ENCODE peak calls at places on chromosomes 2 and 18, in seven cellular contexts. One of them, this sample, is unnamed.

GRCh38 chr2:183866666-183867065 is 731.7 kb upstream of the ZNF804A start:
- DNase-seq in nephron progenitor cell: no peak
- DNase-seq in uterus: no peak
- DNase-seq in cardiac septum: no peak
- DNase-seq in foreskin fibroblast: no peak
- DNase-seq in stimulated activated CD4-positive, alpha-beta T cell treated with anti-CD3 and anti-CD28 coated beads, TNF-alpha, amount 100 ng/mL, for 4 hours: no peak
- DNase-seq in OCI-M1: no peak
- DNase-seq in this sample: no peak

GRCh38 chr18:12441475-12442035 is 33.8 kb downstream of the PRELID3A start:
- DNase-seq in uterus: no peak
- DNase-seq in nephron progenitor cell: no peak
- DNase-seq in OCI-M1: no peak
- DNase-seq in stimulated activated CD4-positive, alpha-beta T cell treated with anti-CD3 and anti-CD28 coated beads, TNF-alpha, amount 100 ng/mL, for 4 hours: no peak
- DNase-seq in cardiac septum: no peak
- DNase-seq in foreskin fibroblast: no peak
- DNase-seq in this sample: no peak

GRCh38 chr2:73588177-73588576 is 54.0 kb downstream of the NAT8 start:
- DNase-seq in foreskin fibroblast: no peak
- DNase-seq in stimulated activated CD4-positive, alpha-beta T cell treated with anti-CD3 and anti-CD28 coated beads, TNF-alpha, amount 100 ng/mL, for 4 hours: no peak
- DNase-seq in OCI-M1: peak
- DNase-seq in nephron progenitor cell: no peak
- DNase-seq in cardiac septum: no peak
- DNase-seq in uterus: no peak
- DNase-seq in this sample: peak

GRCh38 chr2:172909454-172909853 is 166.2 kb upstream of the MAP3K20 start:
- DNase-seq in cardiac septum: no peak
- DNase-seq in stimulated activated CD4-positive, alpha-beta T cell treated with anti-CD3 and anti-CD28 coated beads, TNF-alpha, amount 100 ng/mL, for 4 hours: no peak
- DNase-seq in foreskin fibroblast: no peak
- DNase-seq in uterus: no peak
- DNase-seq in OCI-M1: no peak
- DNase-seq in nephron progenitor cell: no peak
- DNase-seq in this sample: no peak

GRCh38 chr2:173991857-173992588 is 26.9 kb upstream of the SP3 start:
- DNase-seq in nephron progenitor cell: no peak
- DNase-seq in stimulated activated CD4-positive, alpha-beta T cell treated with anti-CD3 and anti-CD28 coated beads, TNF-alpha, amount 100 ng/mL, for 4 hours: no peak
- DNase-seq in OCI-M1: no peak
- DNase-seq in cardiac septum: no peak
- DNase-seq in foreskin fibroblast: peak
- DNase-seq in uterus: peak
- DNase-seq in this sample: no peak

GRCh38 chr2:98769784-98770183 is 38.9 kb upstream of the MGAT4A start:
- DNase-seq in uterus: no peak
- DNase-seq in cardiac septum: no peak
- DNase-seq in foreskin fibroblast: no peak
- DNase-seq in OCI-M1: no peak
- DNase-seq in stimulated activated CD4-positive, alpha-beta T cell treated with anti-CD3 and anti-CD28 coated beads, TNF-alpha, amount 100 ng/mL, for 4 hours: peak
- DNase-seq in nephron progenitor cell: no peak
- DNase-seq in this sample: peak

GRCh38 chr2:11697103-11697871 is 27.3 kb upstream of the NTSR2 start:
- DNase-seq in uterus: peak
- DNase-seq in foreskin fibroblast: peak
- DNase-seq in cardiac septum: no peak
- DNase-seq in nephron progenitor cell: peak
- DNase-seq in stimulated activated CD4-positive, alpha-beta T cell treated with anti-CD3 and anti-CD28 coated beads, TNF-alpha, amount 100 ng/mL, for 4 hours: no peak
- DNase-seq in OCI-M1: no peak
- DNase-seq in this sample: no peak

GRCh38 chr2:216406861-216407260 is 5.4 kb upstream of the SMARCAL1 start:
- DNase-seq in stimulated activated CD4-positive, alpha-beta T cell treated with anti-CD3 and anti-CD28 coated beads, TNF-alpha, amount 100 ng/mL, for 4 hours: no peak
- DNase-seq in uterus: no peak
- DNase-seq in foreskin fibroblast: no peak
- DNase-seq in cardiac septum: no peak
- DNase-seq in nephron progenitor cell: no peak
- DNase-seq in OCI-M1: no peak
- DNase-seq in this sample: no peak

GRCh38 chr2:45442026-45442425 is 169.0 kb downstream of the SRBD1 start:
- DNase-seq in nephron progenitor cell: no peak
- DNase-seq in cardiac septum: no peak
- DNase-seq in uterus: no peak
- DNase-seq in stimulated activated CD4-positive, alpha-beta T cell treated with anti-CD3 and anti-CD28 coated beads, TNF-alpha, amount 100 ng/mL, for 4 hours: no peak
- DNase-seq in OCI-M1: no peak
- DNase-seq in foreskin fibroblast: no peak
- DNase-seq in this sample: no peak

GRCh38 chr2:30149513-30149912 is 2.7 kb downstream of the YPEL5 start:
- DNase-seq in uterus: no peak
- DNase-seq in cardiac septum: no peak
- DNase-seq in nephron progenitor cell: no peak
- DNase-seq in OCI-M1: peak
- DNase-seq in foreskin fibroblast: no peak
- DNase-seq in stimulated activated CD4-positive, alpha-beta T cell treated with anti-CD3 and anti-CD28 coated beads, TNF-alpha, amount 100 ng/mL, for 4 hours: no peak
- DNase-seq in this sample: peak

GRCh38 chr18:40243592-40243991 is 1711.4 kb upstream of the PIK3C3 start:
- DNase-seq in uterus: no peak
- DNase-seq in OCI-M1: no peak
- DNase-seq in nephron progenitor cell: no peak
- DNase-seq in stimulated activated CD4-positive, alpha-beta T cell treated with anti-CD3 and anti-CD28 coated beads, TNF-alpha, amount 100 ng/mL, for 4 hours: no peak
- DNase-seq in foreskin fibroblast: no peak
- DNase-seq in cardiac septum: no peak
- DNase-seq in this sample: no peak

This sample was measured in left kidney.